ENCODE peak calls at places on chromosomes 11 and 22, in four cellular contexts. One of them, this sample, is unnamed.

GRCh38 chr11:75795276-75796090 is 19.5 kb upstream of the UVRAG start:
- DNase-seq in HepG2: peak
- DNase-seq in K562: no peak
- DNase-seq in SK-N-SH: no peak
- DNase-seq in this sample: no peak

GRCh38 chr11:84522331-84522730 is 1104.8 kb downstream of the DLG2 start:
- DNase-seq in K562: no peak
- DNase-seq in HepG2: no peak
- DNase-seq in SK-N-SH: no peak
- DNase-seq in this sample: no peak

GRCh38 chr11:35334385-35335090 is 84.8 kb downstream of the SLC1A2 start:
- DNase-seq in HepG2: no peak
- DNase-seq in K562: no peak
- DNase-seq in SK-N-SH: no peak
- DNase-seq in this sample: peak

GRCh38 chr11:57217053-57217452 is 20.0 kb downstream of the APLNR start:
- DNase-seq in SK-N-SH: no peak
- DNase-seq in HepG2: no peak
- DNase-seq in K562: no peak
- DNase-seq in this sample: no peak

GRCh38 chr11:130872102-130872501 is 44.2 kb downstream of the SNX19 start:
- DNase-seq in SK-N-SH: no peak
- DNase-seq in HepG2: no peak
- DNase-seq in K562: no peak
- DNase-seq in this sample: no peak

GRCh38 chr11:24457985-24458384 is 38.9 kb upstream of the LUZP2 start:
- DNase-seq in SK-N-SH: no peak
- DNase-seq in K562: no peak
- DNase-seq in HepG2: no peak
- DNase-seq in this sample: no peak

GRCh38 chr11:112770017-112770416 is 191.2 kb upstream of the NCAM1 start:
- DNase-seq in HepG2: no peak
- DNase-seq in K562: no peak
- DNase-seq in SK-N-SH: no peak
- DNase-seq in this sample: no peak

GRCh38 chr11:47566166-47566546 is 757 bp downstream of the PTPMT1 start:
- DNase-seq in K562: no peak
- DNase-seq in SK-N-SH: no peak
- DNase-seq in HepG2: no peak
- DNase-seq in this sample: no peak

GRCh38 chr11:119168471-119169271 is at the start of gene NLRX1:
- DNase-seq in K562: peak
- DNase-seq in HepG2: peak
- DNase-seq in SK-N-SH: peak
- DNase-seq in this sample: peak

GRCh38 chr22:22944268-22944985 is 56.8 kb downstream of the IGLL5 start:
- DNase-seq in SK-N-SH: no peak
- DNase-seq in K562: no peak
- DNase-seq in HepG2: no peak
- DNase-seq in this sample: no peak

GRCh38 chr22:29780781-29781676 is 13.9 kb downstream of the UQCR10 start:
- DNase-seq in SK-N-SH: peak
- DNase-seq in K562: peak
- DNase-seq in HepG2: peak
- DNase-seq in this sample: no peak

GRCh38 chr11:70303070-70303469 is 32.6 kb downstream of the PPFIA1 start:
- DNase-seq in K562: no peak
- DNase-seq in SK-N-SH: no peak
- DNase-seq in HepG2: no peak
- DNase-seq in this sample: no peak

GRCh38 chr11:31045335-31045734 is 324.2 kb downstream of the DCDC1 start:
- DNase-seq in HepG2: peak
- DNase-seq in SK-N-SH: peak
- DNase-seq in K562: no peak
- DNase-seq in this sample: no peak

GRCh38 chr22:35547993-35548761 is 7.5 kb downstream of the RASD2 start:
- DNase-seq in HepG2: no peak
- DNase-seq in K562: peak
- DNase-seq in SK-N-SH: no peak
- DNase-seq in this sample: no peak

GRCh38 chr11:114176321-114176720 is 116.8 kb downstream of the ZBTB16 start:
- DNase-seq in K562: no peak
- DNase-seq in HepG2: no peak
- DNase-seq in SK-N-SH: no peak
- DNase-seq in this sample: no peak

GRCh38 chr11:10534331-10534730 is 6.7 kb downstream of the RNF141 start:
- DNase-seq in HepG2: no peak
- DNase-seq in SK-N-SH: no peak
- DNase-seq in K562: no peak
- DNase-seq in this sample: no peak

GRCh38 chr11:11532574-11532973 is 89.2 kb downstream of the GALNT18 start:
- DNase-seq in SK-N-SH: no peak
- DNase-seq in HepG2: no peak
- DNase-seq in K562: no peak
- DNase-seq in this sample: no peak

DNA sequence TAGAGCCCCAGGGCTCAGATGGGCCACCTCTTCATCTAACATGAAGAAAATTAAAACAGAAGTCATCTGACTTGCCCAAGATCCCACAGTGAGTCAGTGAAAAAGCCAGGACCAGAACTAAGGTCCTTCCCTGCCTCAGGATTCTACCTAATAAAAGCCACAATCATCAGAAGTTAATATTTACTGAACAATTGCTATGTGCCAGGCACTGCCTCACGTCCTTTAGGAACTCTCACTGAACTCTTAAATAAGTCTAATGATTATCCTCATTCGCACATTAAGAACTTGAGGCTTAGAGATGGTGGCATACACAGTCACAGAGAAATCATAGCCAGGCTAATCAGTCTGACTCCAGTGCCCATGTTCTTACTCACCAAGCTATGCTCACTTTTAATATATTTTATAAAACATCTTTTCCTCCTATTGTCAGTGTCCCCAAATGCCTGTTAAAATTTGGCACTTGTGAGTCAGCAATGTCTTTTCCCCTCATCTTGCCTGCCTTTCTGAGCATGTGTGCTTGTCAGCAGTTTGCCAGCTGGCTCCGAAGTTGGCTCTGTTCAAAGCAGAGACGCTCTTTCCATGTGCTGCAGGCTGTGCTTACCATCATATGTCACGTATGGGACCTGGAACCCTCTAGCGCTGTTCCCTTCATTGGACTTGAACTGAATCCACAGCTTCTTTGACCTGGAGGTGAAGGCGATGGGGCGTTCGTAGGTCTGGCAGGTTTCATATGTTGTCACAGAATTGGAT is 21.5 kb upstream of the NRIP3 start:
- DNase-seq in HepG2: no peak
- DNase-seq in K562: no peak
- DNase-seq in SK-N-SH: no peak
- DNase-seq in this sample: no peak
- TF ChIP-seq NFIC in HepG2: no peak
- TF ChIP-seq NFIC in K562: no peak
- TF ChIP-seq NFIC in SK-N-SH: no peak
- TF ChIP-seq NFIC in this sample: no peak

GRCh38 chr11:1555713-1556153 is 16.3 kb downstream of the DUSP8 start:
- DNase-seq in K562: no peak
- DNase-seq in SK-N-SH: no peak
- DNase-seq in HepG2: no peak
- DNase-seq in this sample: no peak

GRCh38 chr11:1557168-1557884 is 14.7 kb downstream of the DUSP8 start:
- DNase-seq in SK-N-SH: no peak
- DNase-seq in HepG2: no peak
- DNase-seq in K562: no peak
- DNase-seq in this sample: no peak

GRCh38 chr11:1554981-1555712 is 16.9 kb downstream of the DUSP8 start:
- DNase-seq in HepG2: no peak
- DNase-seq in K562: no peak
- DNase-seq in SK-N-SH: no peak
- DNase-seq in this sample: no peak

GRCh38 chr11:1556278-1557167 is 15.5 kb downstream of the DUSP8 start:
- DNase-seq in K562: no peak
- DNase-seq in SK-N-SH: no peak
- DNase-seq in HepG2: no peak
- DNase-seq in this sample: no peak

GRCh38 chr11:1553808-1554594 is 18.1 kb downstream of the DUSP8 start:
- DNase-seq in HepG2: no peak
- DNase-seq in K562: no peak
- DNase-seq in SK-N-SH: no peak
- DNase-seq in this sample: no peak
- TF ChIP-seq NFIC in HepG2: no peak
- TF ChIP-seq NFIC in K562: no peak
- TF ChIP-seq NFIC in SK-N-SH: no peak
- TF ChIP-seq NFIC in this sample: no peak

GRCh38 chr11:13487661-13488030 is 8.2 kb downstream of the PTH start:
- DNase-seq in K562: peak
- DNase-seq in HepG2: peak
- DNase-seq in SK-N-SH: no peak
- DNase-seq in this sample: no peak

GRCh38 chr11:13486926-13487660 is 8.7 kb downstream of the PTH start:
- DNase-seq in HepG2: peak
- DNase-seq in K562: peak
- DNase-seq in SK-N-SH: no peak
- DNase-seq in this sample: no peak
- TF ChIP-seq NFIC in HepG2: no peak
- TF ChIP-seq NFIC in K562: no peak
- TF ChIP-seq NFIC in SK-N-SH: no peak
- TF ChIP-seq NFIC in this sample: no peak

GRCh38 chr11:77501748-77502147 is 27.9 kb upstream of the PAK1 start:
- DNase-seq in SK-N-SH: no peak
- DNase-seq in K562: no peak
- DNase-seq in HepG2: no peak
- DNase-seq in this sample: no peak
- TF ChIP-seq NFIC in SK-N-SH: no peak
- TF ChIP-seq NFIC in K562: no peak
- TF ChIP-seq NFIC in HepG2: no peak
- TF ChIP-seq NFIC in this sample: no peak

GRCh38 chr22:19852177-19852781 is 2.4 kb downstream of the GNB1L start:
- DNase-seq in K562: peak
- DNase-seq in SK-N-SH: no peak
- DNase-seq in HepG2: no peak
- DNase-seq in this sample: no peak

GRCh38 chr22:19849800-19850481 is 4.7 kb downstream of the GNB1L start:
- DNase-seq in K562: no peak
- DNase-seq in HepG2: no peak
- DNase-seq in SK-N-SH: no peak
- DNase-seq in this sample: no peak

GRCh38 chr22:19850482-19851109 is 4.1 kb downstream of the GNB1L start:
- DNase-seq in SK-N-SH: no peak
- DNase-seq in HepG2: no peak
- DNase-seq in K562: peak
- DNase-seq in this sample: no peak

GRCh38 chr22:19853058-19853878 is 1.4 kb downstream of the GNB1L start:
- DNase-seq in HepG2: no peak
- DNase-seq in SK-N-SH: no peak
- DNase-seq in K562: peak
- DNase-seq in this sample: no peak

GRCh38 chr22:19851291-19852176 is 3.1 kb downstream of the GNB1L start:
- DNase-seq in K562: no peak
- DNase-seq in HepG2: no peak
- DNase-seq in SK-N-SH: no peak
- DNase-seq in this sample: no peak
- TF ChIP-seq NFIC in K562: no peak
- TF ChIP-seq NFIC in HepG2: no peak
- TF ChIP-seq NFIC in SK-N-SH: no peak
- TF ChIP-seq NFIC in this sample: no peak

GRCh38 chr11:133163463-133164419 is 368.6 kb downstream of the OPCML start:
- DNase-seq in HepG2: peak
- DNase-seq in K562: peak
- DNase-seq in SK-N-SH: peak
- DNase-seq in this sample: peak
- TF ChIP-seq NFIC in HepG2: no peak
- TF ChIP-seq NFIC in K562: no peak
- TF ChIP-seq NFIC in SK-N-SH: no peak
- TF ChIP-seq NFIC in this sample: no peak

DNA sequence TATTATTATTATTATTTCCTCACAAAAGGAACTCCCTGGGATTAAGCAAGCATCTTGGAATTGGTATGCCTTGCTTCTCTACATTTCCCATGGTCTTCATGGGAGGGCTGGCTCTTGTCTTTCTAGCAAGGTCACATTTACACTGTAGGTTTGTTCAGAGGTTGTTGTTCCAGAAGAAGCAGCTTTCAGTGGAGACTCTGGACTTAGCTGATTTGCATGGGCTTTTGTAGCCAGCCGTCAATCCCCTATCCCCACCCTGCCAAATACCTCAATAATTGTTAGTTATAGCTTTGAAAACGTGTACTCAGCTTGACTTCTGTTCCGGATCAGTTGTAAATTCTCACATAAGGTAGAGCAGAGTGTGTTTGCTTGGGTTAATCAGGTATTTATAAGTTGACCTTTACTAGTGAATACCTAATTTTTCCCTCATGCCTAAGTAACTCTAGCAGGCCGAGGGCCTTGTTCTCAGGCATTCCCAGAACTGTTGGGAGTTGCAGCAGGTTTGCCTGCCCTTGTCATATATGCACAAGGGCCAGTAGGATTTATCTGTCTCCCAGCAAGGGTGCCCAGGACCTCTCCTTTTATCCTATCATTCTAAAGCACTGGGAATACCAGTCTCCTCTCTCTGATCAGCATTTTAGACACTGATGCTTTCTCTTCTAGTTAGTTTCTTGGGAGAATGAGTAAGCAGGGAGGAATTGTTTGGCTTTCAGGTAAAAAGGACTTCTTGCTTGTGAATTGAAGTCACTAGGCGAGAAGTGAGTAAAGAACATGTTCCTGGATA is 22.0 kb downstream of the STIM1 start:
- DNase-seq in HepG2: peak
- DNase-seq in K562: no peak
- DNase-seq in SK-N-SH: no peak
- DNase-seq in this sample: no peak
- TF ChIP-seq NFIC in HepG2: peak
- TF ChIP-seq NFIC in K562: no peak
- TF ChIP-seq NFIC in SK-N-SH: no peak
- TF ChIP-seq NFIC in this sample: no peak